ENCODE peak calls at places on chromosomes 7 and 10, in ten cellular contexts. One of them, this sample, is unnamed.

GRCh38 chr7:65250697-65251395 is 122.8 kb upstream of the ZNF92 start:
- DNase-seq in AG04449: no peak
- DNase-seq in WTC11: no peak
- DNase-seq in fibroblast of mammary gland: no peak
- DNase-seq in foreskin keratinocyte: no peak
- DNase-seq in stomach: no peak
- DNase-seq in lower lobe of right lung: no peak
- DNase-seq in gastrocnemius medialis: no peak
- DNase-seq in AG04450: no peak
- DNase-seq in fibroblast of pulmonary artery: no peak
- DNase-seq in this sample: no peak

GRCh38 chr10:10831085-10831484 is 186.6 kb upstream of the CELF2 start:
- DNase-seq in AG04450: peak
- DNase-seq in WTC11: no peak
- DNase-seq in stomach: no peak
- DNase-seq in foreskin keratinocyte: peak
- DNase-seq in lower lobe of right lung: peak
- DNase-seq in fibroblast of mammary gland: peak
- DNase-seq in fibroblast of pulmonary artery: peak
- DNase-seq in AG04449: peak
- DNase-seq in gastrocnemius medialis: peak
- DNase-seq in this sample: no peak

GRCh38 chr10:32987172-32987571 is 29.1 kb upstream of the ITGB1 start:
- DNase-seq in foreskin keratinocyte: no peak
- DNase-seq in AG04449: no peak
- DNase-seq in AG04450: no peak
- DNase-seq in WTC11: no peak
- DNase-seq in lower lobe of right lung: no peak
- DNase-seq in gastrocnemius medialis: no peak
- DNase-seq in fibroblast of mammary gland: no peak
- DNase-seq in fibroblast of pulmonary artery: no peak
- DNase-seq in stomach: no peak
- DNase-seq in this sample: no peak

GRCh38 chr7:37411444-37412034 is 37.1 kb downstream of the ELMO1 start:
- DNase-seq in AG04450: no peak
- DNase-seq in gastrocnemius medialis: no peak
- DNase-seq in fibroblast of mammary gland: no peak
- DNase-seq in fibroblast of pulmonary artery: no peak
- DNase-seq in lower lobe of right lung: no peak
- DNase-seq in foreskin keratinocyte: no peak
- DNase-seq in WTC11: no peak
- DNase-seq in AG04449: no peak
- DNase-seq in stomach: no peak
- DNase-seq in this sample: no peak

GRCh38 chr7:150784954-150785353 is 15.2 kb downstream of the TMEM176B start:
- DNase-seq in AG04450: no peak
- DNase-seq in lower lobe of right lung: no peak
- DNase-seq in WTC11: no peak
- DNase-seq in fibroblast of mammary gland: peak
- DNase-seq in foreskin keratinocyte: no peak
- DNase-seq in AG04449: no peak
- DNase-seq in gastrocnemius medialis: no peak
- DNase-seq in stomach: no peak
- DNase-seq in fibroblast of pulmonary artery: no peak
- DNase-seq in this sample: no peak

GRCh38 chr7:48269066-48269465 is 97.8 kb downstream of the ABCA13 start:
- DNase-seq in AG04450: no peak
- DNase-seq in foreskin keratinocyte: peak
- DNase-seq in lower lobe of right lung: no peak
- DNase-seq in WTC11: no peak
- DNase-seq in fibroblast of mammary gland: no peak
- DNase-seq in stomach: no peak
- DNase-seq in gastrocnemius medialis: no peak
- DNase-seq in fibroblast of pulmonary artery: no peak
- DNase-seq in AG04449: no peak
- DNase-seq in this sample: no peak

GRCh38 chr7:129958643-129959479 is 6.1 kb upstream of the UBE2H start:
- DNase-seq in gastrocnemius medialis: peak
- DNase-seq in AG04449: peak
- DNase-seq in AG04450: peak
- DNase-seq in WTC11: no peak
- DNase-seq in fibroblast of pulmonary artery: peak
- DNase-seq in stomach: peak
- DNase-seq in foreskin keratinocyte: peak
- DNase-seq in fibroblast of mammary gland: peak
- DNase-seq in lower lobe of right lung: no peak
- DNase-seq in this sample: peak

GRCh38 chr10:122854648-122855047 is 9.0 kb upstream of the CUZD1 start:
- DNase-seq in WTC11: no peak
- DNase-seq in AG04449: peak
- DNase-seq in lower lobe of right lung: no peak
- DNase-seq in foreskin keratinocyte: peak
- DNase-seq in fibroblast of mammary gland: peak
- DNase-seq in stomach: no peak
- DNase-seq in gastrocnemius medialis: no peak
- DNase-seq in fibroblast of pulmonary artery: peak
- DNase-seq in AG04450: no peak
- DNase-seq in this sample: no peak

GRCh38 chr7:94286111-94286510 is 108.6 kb upstream of the COL1A2 start:
- DNase-seq in fibroblast of mammary gland: peak
- DNase-seq in gastrocnemius medialis: no peak
- DNase-seq in foreskin keratinocyte: no peak
- DNase-seq in lower lobe of right lung: no peak
- DNase-seq in stomach: no peak
- DNase-seq in AG04449: no peak
- DNase-seq in WTC11: no peak
- DNase-seq in AG04450: no peak
- DNase-seq in fibroblast of pulmonary artery: peak
- DNase-seq in this sample: no peak

GRCh38 chr10:62250594-62251198 is 17.9 kb downstream of the RTKN2 start:
- DNase-seq in fibroblast of mammary gland: peak
- DNase-seq in foreskin keratinocyte: peak
- DNase-seq in fibroblast of pulmonary artery: peak
- DNase-seq in AG04450: no peak
- DNase-seq in lower lobe of right lung: no peak
- DNase-seq in gastrocnemius medialis: no peak
- DNase-seq in AG04449: no peak
- DNase-seq in WTC11: no peak
- DNase-seq in stomach: no peak
- DNase-seq in this sample: no peak

GRCh38 chr7:98984126-98984525 is 105.8 kb downstream of the TRRAP start:
- DNase-seq in foreskin keratinocyte: no peak
- DNase-seq in lower lobe of right lung: no peak
- DNase-seq in WTC11: no peak
- DNase-seq in fibroblast of pulmonary artery: no peak
- DNase-seq in gastrocnemius medialis: no peak
- DNase-seq in AG04450: no peak
- DNase-seq in AG04449: no peak
- DNase-seq in fibroblast of mammary gland: no peak
- DNase-seq in stomach: no peak
- DNase-seq in this sample: no peak

GRCh38 chr10:18233775-18234174 is 93.6 kb downstream of the CACNB2 start:
- DNase-seq in foreskin keratinocyte: no peak
- DNase-seq in lower lobe of right lung: no peak
- DNase-seq in stomach: no peak
- DNase-seq in AG04449: no peak
- DNase-seq in fibroblast of mammary gland: no peak
- DNase-seq in fibroblast of pulmonary artery: no peak
- DNase-seq in gastrocnemius medialis: no peak
- DNase-seq in AG04450: no peak
- DNase-seq in WTC11: peak
- DNase-seq in this sample: peak

GRCh38 chr10:110358869-110359629 is 54.3 kb upstream of the SMNDC1 start:
- DNase-seq in foreskin keratinocyte: peak
- DNase-seq in gastrocnemius medialis: no peak
- DNase-seq in AG04449: no peak
- DNase-seq in lower lobe of right lung: no peak
- DNase-seq in WTC11: peak
- DNase-seq in fibroblast of pulmonary artery: no peak
- DNase-seq in AG04450: no peak
- DNase-seq in stomach: peak
- DNase-seq in fibroblast of mammary gland: peak
- DNase-seq in this sample: no peak

GRCh38 chr10:132910186-132910880 is 32.0 kb downstream of the CFAP46 start:
- DNase-seq in fibroblast of pulmonary artery: no peak
- DNase-seq in fibroblast of mammary gland: no peak
- DNase-seq in foreskin keratinocyte: no peak
- DNase-seq in AG04449: no peak
- DNase-seq in AG04450: no peak
- DNase-seq in WTC11: peak
- DNase-seq in stomach: no peak
- DNase-seq in gastrocnemius medialis: peak
- DNase-seq in lower lobe of right lung: no peak
- DNase-seq in this sample: no peak

GRCh38 chr7:28419717-28420116 is 7.4 kb downstream of the CREB5 start:
- DNase-seq in stomach: no peak
- DNase-seq in fibroblast of mammary gland: peak
- DNase-seq in foreskin keratinocyte: peak
- DNase-seq in AG04449: peak
- DNase-seq in AG04450: peak
- DNase-seq in lower lobe of right lung: no peak
- DNase-seq in WTC11: no peak
- DNase-seq in gastrocnemius medialis: peak
- DNase-seq in fibroblast of pulmonary artery: peak
- DNase-seq in this sample: no peak

GRCh38 chr10:13891542-13892431 is 305.0 kb downstream of the PRPF18 start:
- DNase-seq in WTC11: peak
- DNase-seq in stomach: no peak
- DNase-seq in AG04449: no peak
- DNase-seq in lower lobe of right lung: peak
- DNase-seq in AG04450: no peak
- DNase-seq in fibroblast of mammary gland: peak
- DNase-seq in foreskin keratinocyte: no peak
- DNase-seq in fibroblast of pulmonary artery: no peak
- DNase-seq in gastrocnemius medialis: no peak
- DNase-seq in this sample: peak

GRCh38 chr7:81600608-81601007 is 169.2 kb downstream of the HGF start:
- DNase-seq in AG04450: no peak
- DNase-seq in WTC11: no peak
- DNase-seq in AG04449: peak
- DNase-seq in fibroblast of mammary gland: peak
- DNase-seq in lower lobe of right lung: no peak
- DNase-seq in fibroblast of pulmonary artery: peak
- DNase-seq in foreskin keratinocyte: peak
- DNase-seq in gastrocnemius medialis: no peak
- DNase-seq in stomach: no peak
- DNase-seq in this sample: no peak

GRCh38 chr7:18703743-18704142 is 208.2 kb downstream of the HDAC9 start:
- DNase-seq in WTC11: no peak
- DNase-seq in fibroblast of mammary gland: no peak
- DNase-seq in gastrocnemius medialis: no peak
- DNase-seq in fibroblast of pulmonary artery: no peak
- DNase-seq in foreskin keratinocyte: no peak
- DNase-seq in lower lobe of right lung: no peak
- DNase-seq in stomach: no peak
- DNase-seq in AG04450: no peak
- DNase-seq in AG04449: no peak
- DNase-seq in this sample: no peak

GRCh38 chr7:117386125-117386709 is 41.1 kb downstream of the ASZ1 start:
- DNase-seq in WTC11: no peak
- DNase-seq in AG04449: no peak
- DNase-seq in gastrocnemius medialis: no peak
- DNase-seq in fibroblast of mammary gland: peak
- DNase-seq in fibroblast of pulmonary artery: peak
- DNase-seq in AG04450: no peak
- DNase-seq in lower lobe of right lung: no peak
- DNase-seq in foreskin keratinocyte: no peak
- DNase-seq in stomach: no peak
- DNase-seq in this sample: no peak
- TF ChIP-seq CTCF in WTC11: no peak
- TF ChIP-seq CTCF in AG04449: no peak
- TF ChIP-seq CTCF in gastrocnemius medialis: no peak
- TF ChIP-seq CTCF in fibroblast of mammary gland: no peak
- TF ChIP-seq CTCF in fibroblast of pulmonary artery: no peak
- TF ChIP-seq CTCF in AG04450: no peak
- TF ChIP-seq CTCF in lower lobe of right lung: no peak
- TF ChIP-seq CTCF in foreskin keratinocyte: no peak
- TF ChIP-seq CTCF in stomach: no peak
- TF ChIP-seq CTCF in this sample: no peak

DNA sequence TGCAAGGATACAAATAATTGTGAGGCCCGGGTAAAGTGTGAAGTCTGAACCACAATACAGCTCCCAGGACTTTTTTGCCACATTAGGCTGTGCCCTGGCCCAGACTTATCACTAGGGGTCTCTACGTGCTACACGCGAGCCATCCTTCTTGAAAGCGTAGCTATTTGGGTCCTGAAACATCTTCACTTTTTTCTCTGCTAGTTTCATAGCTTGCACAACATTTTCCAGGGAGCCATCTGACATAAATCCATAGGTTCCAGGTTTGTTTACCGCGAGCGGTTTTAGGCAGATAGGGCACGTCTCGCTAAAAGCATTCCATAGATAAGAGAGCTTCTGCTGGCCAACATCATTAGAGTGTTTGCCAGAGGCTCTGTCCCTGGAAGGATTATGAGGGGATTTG is 226.5 kb downstream of the RPS24 start:
- DNase-seq in WTC11: no peak
- DNase-seq in lower lobe of right lung: no peak
- DNase-seq in fibroblast of mammary gland: no peak
- DNase-seq in stomach: no peak
- DNase-seq in AG04449: no peak
- DNase-seq in AG04450: no peak
- DNase-seq in gastrocnemius medialis: no peak
- DNase-seq in fibroblast of pulmonary artery: peak
- DNase-seq in foreskin keratinocyte: no peak
- DNase-seq in this sample: no peak
- TF ChIP-seq CTCF in WTC11: no peak
- TF ChIP-seq CTCF in lower lobe of right lung: no peak
- TF ChIP-seq CTCF in fibroblast of mammary gland: no peak
- TF ChIP-seq CTCF in stomach: no peak
- TF ChIP-seq CTCF in AG04449: no peak
- TF ChIP-seq CTCF in AG04450: peak
- TF ChIP-seq CTCF in gastrocnemius medialis: no peak
- TF ChIP-seq CTCF in fibroblast of pulmonary artery: peak
- TF ChIP-seq CTCF in foreskin keratinocyte: no peak
- TF ChIP-seq CTCF in this sample: no peak

DNA sequence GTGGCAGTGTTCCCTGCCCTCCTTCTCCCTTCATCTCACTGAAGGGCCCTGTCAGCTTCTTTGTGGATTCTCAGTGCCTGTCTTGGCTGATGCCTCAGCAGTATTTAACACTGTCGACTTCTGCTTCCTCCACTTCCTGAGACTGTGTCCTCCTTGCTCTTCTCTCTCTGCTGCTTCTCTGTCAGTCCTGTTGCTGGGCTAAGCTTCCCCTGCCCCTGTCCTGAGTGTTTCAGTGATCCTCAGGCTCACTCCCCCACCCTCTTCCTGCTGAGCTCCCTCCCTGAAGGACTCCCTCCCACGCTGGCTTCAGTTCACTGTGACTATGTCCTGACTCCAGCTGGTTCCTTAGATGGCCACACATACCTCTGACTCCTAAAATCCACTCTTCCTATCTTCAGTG is 64.9 kb downstream of the CREM start:
- DNase-seq in WTC11: no peak
- DNase-seq in fibroblast of mammary gland: peak
- DNase-seq in AG04449: no peak
- DNase-seq in gastrocnemius medialis: peak
- DNase-seq in AG04450: no peak
- DNase-seq in lower lobe of right lung: no peak
- DNase-seq in fibroblast of pulmonary artery: peak
- DNase-seq in foreskin keratinocyte: no peak
- DNase-seq in stomach: no peak
- DNase-seq in this sample: no peak
- TF ChIP-seq CTCF in WTC11: no peak
- TF ChIP-seq CTCF in fibroblast of mammary gland: no peak
- TF ChIP-seq CTCF in AG04449: no peak
- TF ChIP-seq CTCF in gastrocnemius medialis: no peak
- TF ChIP-seq CTCF in AG04450: no peak
- TF ChIP-seq CTCF in lower lobe of right lung: no peak
- TF ChIP-seq CTCF in fibroblast of pulmonary artery: no peak
- TF ChIP-seq CTCF in foreskin keratinocyte: no peak
- TF ChIP-seq CTCF in stomach: no peak
- TF ChIP-seq CTCF in this sample: no peak

GRCh38 chr7:46695045-46695708 is 774.1 kb upstream of the IGFBP3 start:
- DNase-seq in fibroblast of mammary gland: peak
- DNase-seq in stomach: peak
- DNase-seq in foreskin keratinocyte: no peak
- DNase-seq in AG04449: no peak
- DNase-seq in gastrocnemius medialis: no peak
- DNase-seq in lower lobe of right lung: no peak
- DNase-seq in WTC11: no peak
- DNase-seq in AG04450: no peak
- DNase-seq in fibroblast of pulmonary artery: no peak
- DNase-seq in this sample: no peak
- TF ChIP-seq CTCF in fibroblast of mammary gland: peak
- TF ChIP-seq CTCF in stomach: no peak
- TF ChIP-seq CTCF in foreskin keratinocyte: peak
- TF ChIP-seq CTCF in AG04449: no peak
- TF ChIP-seq CTCF in gastrocnemius medialis: no peak
- TF ChIP-seq CTCF in lower lobe of right lung: no peak
- TF ChIP-seq CTCF in WTC11: no peak
- TF ChIP-seq CTCF in AG04450: peak
- TF ChIP-seq CTCF in fibroblast of pulmonary artery: peak
- TF ChIP-seq CTCF in this sample: no peak